ENCODE peak calls at places on chromosomes 3 and 15, in seven cellular contexts. Z is GM23338; X is aorta; M is SJCRH30; N is CD8-positive, alpha-beta memory T cell; V is AG10803; J is tibial nerve. E is an unnamed sample.

GRCh38 chr15:82303956-82304640 is 41.5 kb downstream of the SAXO2 start:
- DNase-seq in M (no peak), J (no peak), Z (no peak), X (no peak), V (no peak), N (no peak), E (no peak)

GRCh38 chr15:89074402-89075012 is 13.7 kb upstream of the ABHD2 start:
- DNase-seq in J (no peak), M (no peak), V (no peak), X (no peak), Z (no peak), N (no peak), E (no peak)

GRCh38 chr3:193865339-193865738 is 270.6 kb upstream of the HES1 start:
- DNase-seq in M (no peak), V (no peak), N (no peak), X (no peak), Z (no peak), J (no peak), E (no peak)

GRCh38 chr15:78334845-78335244 is 5.3 kb upstream of the CRABP1 start:
- DNase-seq in V (no peak), N (no peak), Z (no peak), M (no peak), X (no peak), J (no peak), E (no peak)

GRCh38 chr3:22443834-22444233 is 692.8 kb upstream of the ZNF385D start:
- DNase-seq in N (no peak), X (no peak), M (no peak), Z (no peak), J (no peak), V (no peak), E (no peak)

GRCh38 chr3:165346503-165346902 is 150.3 kb upstream of the SLITRK3 start:
- DNase-seq in X (no peak), M (no peak), J (no peak), N (no peak), Z (peak; percentile 59), V (no peak), E (no peak)

GRCh38 chr15:87487484-87487883 is 769.1 kb downstream of the NTRK3 start:
- DNase-seq in X (no peak), N (no peak), M (no peak), J (no peak), V (no peak), Z (no peak), E (no peak)

GRCh38 chr3:184582583-184582982 is 21.0 kb downstream of the EPHB3 start:
- DNase-seq in X (peak; percentile 79), Z (peak; percentile 87), M (no peak), V (peak; percentile 81), N (no peak), J (no peak), E (no peak)

GRCh38 chr15:63608989-63609388 is 11.8 kb downstream of the FBXL22 start:
- DNase-seq in M (no peak), J (no peak), X (no peak), V (no peak), N (no peak), Z (no peak), E (no peak)

GRCh38 chr3:127762787-127763105 is 59.6 kb downstream of the MGLL start:
- DNase-seq in X (no peak), N (no peak), V (no peak), Z (no peak), J (no peak), M (no peak), E (no peak)

GRCh38 chr3:34008836-34009479 is 210.5 kb downstream of the PDCD6IP start:
- DNase-seq in X (no peak), N (no peak), M (no peak), Z (no peak), V (no peak), J (no peak), E (no peak)

GRCh38 chr3:37967252-37967881 is 23.2 kb upstream of the VILL start:
- DNase-seq in X (peak; percentile 85), V (peak; percentile 68), Z (peak; percentile 93), J (peak; percentile 55), M (peak; percentile 42), N (peak; percentile 12), E (peak; percentile 65)

GRCh38 chr3:59064276-59064675 is 14.5 kb upstream of the CFAP20DC start:
- DNase-seq in V (no peak), M (no peak), N (no peak), X (no peak), J (no peak), Z (peak; percentile 54), E (no peak)

GRCh38 chr3:47245271-47245670 is 37.3 kb downstream of the KIF9 start:
- DNase-seq in Z (no peak), J (no peak), M (no peak), X (no peak), V (no peak), N (no peak), E (no peak)

GRCh38 chr3:173938159-173938558 is 540.6 kb downstream of the NLGN1 start:
- DNase-seq in N (no peak), Z (peak; percentile 53), M (no peak), V (peak; percentile 58), J (no peak), X (no peak), E (no peak)

GRCh38 chr3:131795382-131796085 is 239.3 kb downstream of the CPNE4 start:
- DNase-seq in X (no peak), V (no peak), N (no peak), M (peak; percentile 74), J (no peak), Z (no peak), E (peak; percentile 74)

GRCh38 chr15:38378162-38378560 is 75.8 kb upstream of the FAM98B start:
- DNase-seq in N (no peak), V (peak; percentile 20), Z (no peak), X (peak; percentile 80), J (peak; percentile 23), M (no peak), E (no peak)

GRCh38 chr15:93232840-93233239 is 143.8 kb upstream of the RGMA start:
- DNase-seq in X (no peak), V (no peak), Z (no peak), J (no peak), N (no peak), M (no peak), E (no peak)

GRCh38 chr3:160471892-160472291 is 22.3 kb upstream of the TRIM59 start:
- DNase-seq in X (no peak), N (no peak), Z (no peak), M (no peak), J (no peak), V (no peak), E (no peak)

GRCh38 chr3:116445291-116445841 is at the start of gene LSAMP:
- DNase-seq in Z (peak; percentile 80), J (no peak), M (no peak), N (no peak), X (peak; percentile 72), V (peak; percentile 23), E (no peak)

GRCh38 chr3:113946831-113947230 is 982 bp upstream of the ZDHHC23 start:
- DNase-seq in V (no peak), J (no peak), Z (no peak), N (no peak), X (no peak), M (no peak), E (no peak)

GRCh38 chr15:100901296-100901695 is 17.9 kb upstream of the LRRK1 start:
- DNase-seq in N (no peak), J (no peak), X (no peak), M (no peak), V (no peak), Z (no peak), E (no peak)

GRCh38 chr3:27287052-27287451 is 82.1 kb downstream of the NEK10 start:
- DNase-seq in J (no peak), Z (peak; percentile 62), M (no peak), X (no peak), N (no peak), V (no peak), E (no peak)

GRCh38 chr3:10447527-10448260 is 57.7 kb downstream of the ATP2B2 start:
- DNase-seq in X (peak; percentile 71), M (no peak), Z (no peak), N (no peak), V (no peak), J (no peak), E (no peak)

GRCh38 chr3:81789686-81790085 is 28.2 kb upstream of the GBE1 start:
- DNase-seq in N (no peak), J (no peak), M (no peak), V (no peak), Z (no peak), X (no peak), E (no peak)

GRCh38 chr15:66748320-66748779 is 46.3 kb downstream of the SMAD6 start:
- DNase-seq in Z (peak; percentile 67), N (no peak), V (peak; percentile 91), X (no peak), J (no peak), M (no peak), E (no peak)

GRCh38 chr15:66578286-66578875 is 12.6 kb upstream of the LCTL start:
- DNase-seq in M (peak; percentile 16), Z (no peak), V (peak; percentile 63), J (no peak), N (no peak), X (no peak), E (no peak)

GRCh38 chr3:179324270-179324754 is 1.5 kb downstream of the ZNF639 start:
- DNase-seq in Z (no peak), M (no peak), V (peak; percentile 37), J (no peak), X (no peak), N (no peak), E (peak; percentile 32)
- H3K4me3 ChIP-seq in Z (peak overlapping the region; percentile 80), M (peak overlapping the region; percentile 97), V (peak overlapping the region; percentile 91), J (peak overlapping the region; percentile 67), X (peak overlapping the region; percentile 30), N (peak overlapping the region; percentile 65), E (peak overlapping the region; percentile 82)

DNA sequence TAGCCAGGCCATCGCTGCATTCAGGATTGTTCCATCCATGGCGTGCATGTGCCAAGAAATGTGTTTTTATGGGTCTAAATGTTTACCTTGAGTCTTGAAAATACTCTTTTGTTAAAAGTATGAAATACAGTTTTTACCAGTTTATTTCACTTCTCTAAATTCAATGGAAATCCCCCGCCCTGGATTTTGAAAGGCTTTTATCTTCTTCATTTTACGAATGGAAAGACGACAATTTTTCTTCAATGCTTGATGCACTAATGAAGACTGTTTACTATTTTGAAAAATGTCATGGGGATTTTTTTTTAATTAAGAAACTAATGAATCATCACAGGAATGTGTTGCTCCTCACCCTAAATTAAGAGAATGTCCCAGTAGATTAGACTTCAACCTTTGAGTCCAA is 83.5 kb downstream of the FAM81A start:
- DNase-seq in Z (no peak), X (no peak), M (no peak), J (no peak), V (no peak), N (no peak), E (no peak)
- H3K4me3 ChIP-seq in Z (no peak overlapping the region), X (no peak overlapping the region), M (no peak overlapping the region), J (no peak overlapping the region), V (no peak overlapping the region), N (no peak overlapping the region), E (no peak overlapping the region)

DNA sequence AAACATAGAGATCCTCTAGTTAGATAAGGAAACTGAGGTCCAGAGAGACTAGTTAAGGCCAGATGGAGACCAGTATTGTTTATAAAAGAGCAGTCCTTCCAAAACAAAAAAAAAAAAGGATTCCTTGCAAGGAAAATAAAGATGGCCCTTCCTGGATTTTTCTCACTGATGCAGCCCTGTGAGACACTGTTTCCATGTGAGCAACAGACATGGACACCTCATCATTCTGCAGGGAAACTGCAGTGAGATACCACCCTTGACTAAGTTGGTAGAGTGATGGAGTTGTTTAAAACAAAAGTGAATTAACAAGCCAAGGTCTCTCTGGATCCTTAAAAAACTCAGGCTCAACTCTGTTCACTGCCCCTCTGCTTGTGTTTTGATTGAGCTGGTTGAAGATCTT is 65.6 kb upstream of the MYZAP start:
- DNase-seq in Z (no peak), X (no peak), V (no peak), J (no peak), M (no peak), N (no peak), E (no peak)
- H3K4me3 ChIP-seq in Z (no peak overlapping the region), X (no peak overlapping the region), V (no peak overlapping the region), J (no peak overlapping the region), M (no peak overlapping the region), N (no peak overlapping the region), E (no peak overlapping the region)

GRCh38 chr3:138007898-138008297 is 2.1 kb upstream of the CLDN18 start:
- DNase-seq in Z (no peak), J (no peak), X (no peak), V (no peak), N (no peak), M (no peak), E (no peak)
- H3K4me3 ChIP-seq in Z (no peak overlapping the region), J (no peak overlapping the region), X (no peak overlapping the region), V (no peak overlapping the region), N (no peak overlapping the region), M (no peak overlapping the region), E (no peak overlapping the region)

E was measured in MM.1S.